ENCODE peak calls at places on chromosomes 16 and 17, in five cellular contexts. Q is colonic mucosa, L is lower lobe of right lung, J is K562, K is left ventricle myocardium inferior. B is an unnamed sample.

GRCh38 chr17:57165754-57166153 is 80.7 kb downstream of the AKAP1 start:
- DNase-seq in Q (no peak), L (no peak), J (no peak), K (no peak), B (no peak)

GRCh38 chr17:49969794-49970389 is 902 bp downstream of the DLX4 start:
- DNase-seq in Q (no peak), L (no peak), J (no peak), K (no peak), B (no peak)

GRCh38 chr16:89141884-89142267 is 29.7 kb upstream of the CDH15 start:
- DNase-seq in Q (no peak), L (peak; percentile 30), J (no peak), K (no peak), B (peak; percentile 53)

GRCh38 chr17:57375040-57375769 is 118.9 kb downstream of the MSI2 start:
- DNase-seq in Q (no peak), L (no peak), J (no peak), K (no peak), B (no peak)

GRCh38 chr16:4140652-4141051 is 24.4 kb upstream of the ADCY9 start:
- DNase-seq in Q (no peak), L (no peak), J (no peak), K (no peak), B (no peak)

GRCh38 chr17:8846768-8847211 is 20.7 kb downstream of the PIK3R6 start:
- DNase-seq in Q (no peak), L (no peak), J (peak; percentile 9), K (no peak), B (no peak)

GRCh38 chr17:43468746-43469544 is 14.8 kb upstream of the DHX8 start:
- DNase-seq in Q (no peak), L (no peak), J (no peak), K (no peak), B (no peak)

GRCh38 chr17:72661093-72661944 is 431.2 kb downstream of the SLC39A11 start:
- DNase-seq in Q (no peak), L (no peak), J (no peak), K (no peak), B (no peak)

GRCh38 chr17:40094874-40095273 is 5.5 kb downstream of the NR1D1 start:
- DNase-seq in Q (no peak), L (no peak), J (no peak), K (no peak), B (no peak)

GRCh38 chr16:31880322-31880979 is 6.8 kb downstream of the ZNF267 start:
- DNase-seq in Q (no peak), L (no peak), J (peak; percentile 91), K (no peak), B (no peak)

GRCh38 chr17:16407911-16408588 is 7.3 kb upstream of the TRPV2 start:
- DNase-seq in Q (peak; percentile 70), L (peak; percentile 70), J (peak; percentile 74), K (peak; percentile 64), B (no peak)

GRCh38 chr17:48439875-48440505 is 10.0 kb upstream of the SKAP1 start:
- DNase-seq in Q (no peak), L (no peak), J (peak; percentile 64), K (no peak), B (no peak)

GRCh38 chr17:57539528-57540301 is 205.4 kb downstream of the CCDC182 start:
- DNase-seq in Q (no peak), L (no peak), J (no peak), K (no peak), B (no peak)

GRCh38 chr17:75073618-75074047 is 14.1 kb upstream of the SLC16A5 start:
- DNase-seq in Q (no peak), L (peak; percentile 4), J (no peak), K (no peak), B (no peak)

GRCh38 chr17:65283704-65284103 is 146.5 kb downstream of the RGS9 start:
- DNase-seq in Q (peak; percentile 68), L (no peak), J (no peak), K (no peak), B (no peak)

GRCh38 chr17:81069084-81069645 is 34.2 kb downstream of the BAIAP2 start:
- DNase-seq in Q (no peak), L (no peak), J (no peak), K (peak; percentile 53), B (no peak)

GRCh38 chr16:81868057-81868748 is 89.1 kb downstream of the PLCG2 start:
- DNase-seq in Q (no peak), L (no peak), J (no peak), K (no peak), B (no peak)

GRCh38 chr16:8877894-8878522 is 4.1 kb upstream of the LITAFD start:
- DNase-seq in Q (no peak), L (no peak), J (no peak), K (no peak), B (no peak)

GRCh38 chr16:67092227-67092626 is 17.5 kb upstream of the PHAF1 start:
- DNase-seq in Q (no peak), L (no peak), J (no peak), K (no peak), B (no peak)

GRCh38 chr16:2337431-2338296 is 2.9 kb downstream of the ABCA3 start:
- DNase-seq in Q (no peak), L (no peak), J (no peak), K (no peak), B (no peak)

GRCh38 chr17:7293821-7294613 is 422 bp downstream of the YBX2 start:
- DNase-seq in Q (peak; percentile 94), L (peak; percentile 67), J (peak; percentile 62), K (no peak), B (peak; percentile 80)

GRCh38 chr16:68470461-68471150 is 22.3 kb upstream of the SMPD3 start:
- DNase-seq in Q (peak; percentile 42), L (peak; percentile 63), J (no peak), K (peak; percentile 28), B (peak; percentile 75)

GRCh38 chr17:80168371-80168770 is 1.5 kb upstream of the CARD14 start:
- DNase-seq in Q (no peak), L (no peak), J (no peak), K (no peak), B (no peak)

GRCh38 chr17:80962356-80963329 is 29.0 kb upstream of the CHMP6 start:
- DNase-seq in Q (no peak), L (no peak), J (no peak), K (no peak), B (no peak)

GRCh38 chr17:48442819-48443218 is 12.8 kb upstream of the SKAP1 start:
- DNase-seq in Q (no peak), L (no peak), J (peak; percentile 79), K (no peak), B (no peak)

GRCh38 chr16:15900357-15900756 is 12.0 kb upstream of the CEP20 start:
- DNase-seq in Q (no peak), L (no peak), J (no peak), K (no peak), B (no peak)

GRCh38 chr17:43873091-43873490 is 26.1 kb downstream of the CD300LG start:
- DNase-seq in Q (peak; percentile 27), L (no peak), J (no peak), K (no peak), B (no peak)

GRCh38 chr16:84993926-84994325 is 17.4 kb downstream of the ZDHHC7 start:
- DNase-seq in Q (no peak), L (peak; percentile 40), J (no peak), K (no peak), B (no peak)
- H3K27ac ChIP-seq in Q (peak overlapping the region; percentile 84), L (peak overlapping the region; percentile 79), J (no peak overlapping the region), K (no peak overlapping the region), B (peak overlapping the region; percentile 84)

GRCh38 chr16:85608887-85609286 is 4.2 kb upstream of the GSE1 start:
- DNase-seq in Q (no peak), L (no peak), J (no peak), K (no peak), B (no peak)
- H3K4me1 ChIP-seq in Q (peaks cover 29% of the 10 kb centered on the region), L (peaks cover 74% of the 10 kb centered on the region), J (peaks cover 82% of the 10 kb centered on the region), K (peaks cover 53% of the 10 kb centered on the region), B (peaks cover 62% of the 10 kb centered on the region)

GRCh38 chr17:51745993-51746392 is 412.5 kb downstream of the CA10 start:
- DNase-seq in Q (no peak), L (no peak), J (no peak), K (no peak), B (no peak)
- H3K4me3 ChIP-seq in Q (no peak overlapping the region), L (no peak overlapping the region), J (no peak overlapping the region), K (no peak overlapping the region), B (no peak overlapping the region)

DNA sequence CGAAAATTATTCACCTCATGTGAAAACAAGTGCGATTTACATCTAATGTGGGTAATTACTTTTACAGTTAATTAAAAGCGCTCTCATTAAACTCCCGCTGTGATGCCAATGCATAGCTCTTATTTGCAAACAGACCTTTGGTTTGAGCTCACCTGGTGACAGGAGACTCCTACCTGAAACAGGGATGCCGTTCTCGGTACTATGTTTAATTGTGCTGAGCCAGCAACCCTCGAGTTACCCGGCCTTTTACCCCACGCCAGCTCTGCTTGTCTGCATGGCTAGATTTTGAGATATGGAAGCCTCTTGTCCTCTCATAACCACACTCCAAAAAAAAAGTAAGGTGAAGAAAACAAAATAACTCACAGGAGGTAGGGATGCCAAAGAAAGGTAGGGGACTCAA is 690.4 kb upstream of the RBFOX1 start:
- DNase-seq in Q (no peak), L (no peak), J (no peak), K (no peak), B (no peak)
- H3K27ac ChIP-seq in Q (no peak overlapping the region), L (no peak overlapping the region), J (no peak overlapping the region), K (no peak overlapping the region), B (no peak overlapping the region)

GRCh38 chr16:10868089-10868488 is 8.9 kb upstream of the CIITA start:
- DNase-seq in Q (no peak), L (no peak), J (no peak), K (no peak), B (peak; percentile 40)
- H3K4me1 ChIP-seq in Q (peaks cover 12% of the 10 kb centered on the region), L (peaks cover 56% of the 10 kb centered on the region), J (no peaks in the 10 kb centered on the region), K (peaks cover 56% of the 10 kb centered on the region), B (peaks cover 45% of the 10 kb centered on the region)

DNA sequence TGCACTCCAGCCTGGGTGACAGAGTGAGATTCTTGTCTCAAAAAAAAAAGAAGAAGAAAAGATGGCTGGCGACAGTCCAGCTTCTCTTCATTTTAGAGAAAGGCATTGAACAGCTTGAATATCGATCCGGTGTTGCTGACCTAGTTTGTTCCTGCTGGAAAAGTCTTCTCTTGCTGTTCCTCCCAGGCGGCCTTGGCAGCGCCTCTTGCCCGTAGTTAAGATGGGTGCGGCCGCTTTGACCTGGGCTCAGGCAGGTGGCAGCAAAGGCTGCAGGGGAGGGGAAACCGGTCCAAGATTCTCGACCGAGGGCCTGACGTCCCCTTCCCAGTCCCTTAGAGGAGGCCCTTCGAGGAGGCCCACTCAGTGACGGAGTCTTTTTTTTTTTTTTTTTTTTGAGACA is 3.8 kb upstream of the ZNF764 start:
- DNase-seq in Q (peak; percentile 66), L (no peak), J (no peak), K (no peak), B (no peak)
- H3K4me3 ChIP-seq in Q (peak overlapping the region; percentile 40), L (peak overlapping the region; percentile 59), J (no peak overlapping the region), K (peak overlapping the region; percentile 70), B (peak overlapping the region; percentile 55)

GRCh38 chr16:53991181-53992056 is 287.5 kb downstream of the FTO start:
- DNase-seq in Q (no peak), L (peak; percentile 58), J (no peak), K (no peak), B (peak; percentile 68)
- H3K27ac ChIP-seq in Q (no peak overlapping the region), L (no peak overlapping the region), J (no peak overlapping the region), K (no peak overlapping the region), B (no peak overlapping the region)

GRCh38 chr16:51553314-51553713 is 402.2 kb upstream of the SALL1 start:
- DNase-seq in Q (no peak), L (no peak), J (no peak), K (no peak), B (no peak)
- H3K4me1 ChIP-seq in Q (no peaks in the 10 kb centered on the region), L (no peaks in the 10 kb centered on the region), J (no peaks in the 10 kb centered on the region), K (no peaks in the 10 kb centered on the region), B (no peaks in the 10 kb centered on the region)